ENCODE peak calls at places on chromosomes 1 and 21, in four cellular contexts. I, N, D and C are unnamed samples. For H3K4me1, the result is how much of the 10 kb centered on the place peaks cover.

GRCh38 chr1:67566803-67567202 is 118.2 kb upstream of the GADD45A start:
- DNase-seq in I (no peak), N (no peak), D (no peak), C (no peak)

GRCh38 chr1:243325305-243325890 is 69.6 kb downstream of the SDCCAG8 start:
- DNase-seq in I (peak), N (peak), D (no peak), C (peak)

GRCh38 chr1:173503391-173503790 is 26.3 kb downstream of the PRDX6 start:
- DNase-seq in I (peak), N (no peak), D (no peak), C (no peak)

GRCh38 chr21:39321424-39321823 is 8.0 kb upstream of the BRWD1 start:
- DNase-seq in I (no peak), N (no peak), D (no peak), C (no peak)

GRCh38 chr1:54460346-54460745 is 54.2 kb upstream of the SSBP3 start:
- DNase-seq in I (no peak), N (no peak), D (no peak), C (no peak)

GRCh38 chr1:234541281-234541975 is 62.4 kb upstream of the TARBP1 start:
- DNase-seq in I (no peak), N (no peak), D (no peak), C (no peak)

GRCh38 chr1:56287736-56288135 is 291.6 kb downstream of the PLPP3 start:
- DNase-seq in I (no peak), N (no peak), D (no peak), C (no peak)

GRCh38 chr1:203122159-203122558 is 5.4 kb upstream of the ADORA1 start:
- DNase-seq in I (no peak), N (no peak), D (no peak), C (no peak)

GRCh38 chr1:116807871-116808450 is 53.7 kb downstream of the CD2 start:
- DNase-seq in I (no peak), N (no peak), D (no peak), C (no peak)

GRCh38 chr21:38984982-38985422 is 179.3 kb downstream of the ETS2 start:
- DNase-seq in I (no peak), N (no peak), D (no peak), C (no peak)

DNA sequence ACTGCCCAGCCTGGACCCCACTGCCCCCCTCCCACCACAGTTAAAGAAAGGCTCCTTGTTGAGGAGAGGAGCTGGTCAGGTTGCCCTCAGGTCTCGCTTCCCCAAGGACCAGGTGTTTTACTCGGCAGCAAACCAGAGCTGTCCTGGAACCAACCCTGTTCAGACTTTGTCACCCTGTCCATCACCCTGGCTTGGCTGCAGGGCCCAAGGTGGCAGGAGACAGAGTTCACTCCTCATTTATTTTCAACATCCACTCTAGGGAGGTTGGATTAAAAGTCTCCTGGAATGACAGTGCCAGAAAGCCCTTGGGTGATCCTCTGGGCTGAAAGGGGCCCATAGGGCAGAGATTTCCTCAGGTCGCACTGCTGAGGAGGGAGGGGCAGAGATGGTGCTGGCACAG is 101.7 kb downstream of the TRABD2B start:
- DNase-seq in I (no peak), N (no peak), D (no peak), C (no peak)
- H3K4me1 ChIP-seq in I (half or more), N (under half), D (under half), C (half or more)

GRCh38 chr1:61269648-61270047 is 187.3 kb downstream of the NFIA start:
- DNase-seq in I (no peak), N (no peak), D (no peak), C (no peak)
- TF ChIP-seq ZNF274 in I (no peak), N (no peak), D (no peak), C (no peak)

GRCh38 chr21:31343030-31343510 is 991 bp downstream of the TIAM1 start:
- DNase-seq in I (no peak), N (no peak), D (no peak), C (no peak)

GRCh38 chr21:31342328-31342727 is 1.7 kb downstream of the TIAM1 start:
- DNase-seq in I (no peak), N (no peak), D (no peak), C (no peak)

GRCh38 chr21:31346256-31346821 is 2.3 kb upstream of the TIAM1 start:
- DNase-seq in I (no peak), N (no peak), D (no peak), C (no peak)

GRCh38 chr21:31340942-31341487 is 3.0 kb downstream of the TIAM1 start:
- DNase-seq in I (no peak), N (no peak), D (no peak), C (no peak)

DNA sequence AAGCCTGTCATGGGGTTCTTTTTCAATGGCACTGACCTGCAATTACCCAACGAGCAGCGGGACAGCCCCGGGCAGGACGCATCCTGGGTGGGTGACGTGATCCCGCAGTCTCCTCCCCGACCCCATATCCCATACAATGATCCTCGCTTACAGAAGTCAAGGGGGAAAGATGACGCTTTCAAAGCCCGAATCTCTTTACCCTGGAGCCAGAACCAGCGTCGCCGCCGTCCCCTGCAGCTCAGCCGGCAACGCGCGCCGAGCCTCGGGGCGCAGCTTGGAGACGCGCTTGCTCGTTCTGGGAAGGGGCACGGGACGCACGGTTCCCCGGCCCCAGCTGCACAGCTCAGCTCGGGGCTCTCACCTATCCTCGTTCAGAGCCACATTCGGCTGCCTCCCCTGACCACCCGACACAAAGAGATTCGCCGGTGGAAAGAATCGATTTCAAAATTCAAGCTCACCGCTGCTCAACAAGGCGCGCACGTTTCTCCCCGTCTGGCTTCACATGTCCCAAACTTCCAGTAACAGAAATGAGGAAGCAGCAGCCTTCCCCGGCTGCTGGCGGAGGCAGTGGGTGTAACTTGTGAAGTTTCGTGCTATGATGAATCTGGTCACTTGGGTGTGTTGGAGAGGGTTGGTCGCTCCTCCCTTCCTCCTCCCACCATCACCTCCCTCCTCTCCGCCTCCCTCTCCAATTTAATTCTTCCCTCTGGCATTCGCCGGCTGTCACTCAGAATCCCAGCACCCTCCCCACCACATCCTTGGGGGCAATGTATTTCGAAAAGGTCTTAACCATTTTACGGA is at the start of gene TIAM1:
- DNase-seq in I (no peak), N (no peak), D (peak), C (peak)
- H3K9ac ChIP-seq in I (no peak), N (peak), D (peak), C (peak)

GRCh38 chr1:16172964-16173446 is 17.1 kb upstream of the EPHA2 start:
- DNase-seq in I (no peak), N (peak), D (no peak), C (no peak)
- H3K4me1 ChIP-seq in I (half or more), N (half or more), D (under half), C (under half)

DNA sequence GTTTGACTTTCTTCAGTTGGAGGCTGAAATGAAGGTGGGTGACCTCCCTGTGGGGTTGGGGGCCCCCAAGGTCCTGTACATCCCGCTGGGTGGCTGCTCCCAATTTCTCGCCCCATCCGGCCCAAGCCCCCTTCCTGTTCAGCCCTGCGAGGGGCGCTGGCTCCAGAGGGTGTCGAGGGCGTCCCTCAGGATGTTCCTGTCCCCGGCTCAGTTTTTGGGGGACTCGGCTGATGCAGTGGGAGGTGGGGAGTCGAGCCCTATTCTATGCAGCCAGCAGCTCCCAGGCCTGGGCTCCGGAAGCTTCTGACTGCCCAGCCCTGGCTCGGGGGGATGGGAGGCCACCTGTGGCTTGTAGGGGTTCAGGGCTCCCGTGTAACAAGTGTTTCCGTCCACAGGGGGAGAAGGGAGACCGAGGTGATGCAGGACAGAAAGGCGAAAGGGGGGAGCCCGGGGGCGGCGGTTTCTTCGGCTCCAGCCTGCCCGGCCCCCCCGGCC is 38.2 kb downstream of the SLC19A1 start:
- DNase-seq in I (no peak), N (no peak), D (no peak), C (no peak)
- TF ChIP-seq ZNF274 in I (no peak), N (no peak), D (no peak), C (no peak)

DNA sequence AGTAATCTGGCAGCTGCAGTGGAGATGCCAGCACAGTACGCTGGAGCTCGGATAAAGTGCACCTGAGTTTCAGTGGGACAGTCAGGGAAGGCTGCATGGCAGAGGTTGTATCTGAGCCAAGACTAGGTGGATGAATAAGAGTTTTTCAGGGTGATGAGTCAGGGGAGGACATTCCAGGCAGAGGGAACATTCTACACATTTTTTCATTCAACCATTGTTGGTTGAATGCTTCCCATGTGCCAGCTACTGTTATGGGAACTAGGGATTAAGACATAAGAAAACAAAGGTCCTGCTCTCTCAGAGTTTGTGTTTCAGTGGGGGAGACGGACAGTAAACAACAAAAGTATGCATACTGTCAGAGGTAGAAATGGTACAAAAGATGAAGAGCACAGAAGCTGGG is 5.2 kb downstream of the LEPR start:
- DNase-seq in I (peak), N (no peak), D (no peak), C (peak)
- H3K9ac ChIP-seq in I (no peak), N (peak), D (no peak), C (no peak)

GRCh38 chr1:16151985-16152384 is 3.9 kb downstream of the EPHA2 start:
- DNase-seq in I (no peak), N (no peak), D (no peak), C (no peak)

GRCh38 chr1:16152521-16153087 is 3.3 kb downstream of the EPHA2 start:
- DNase-seq in I (peak), N (no peak), D (no peak), C (no peak)

GRCh38 chr1:16149702-16150488 is 6.0 kb downstream of the EPHA2 start:
- DNase-seq in I (no peak), N (no peak), D (no peak), C (no peak)

GRCh38 chr1:16150508-16150907 is 5.4 kb downstream of the EPHA2 start:
- DNase-seq in I (no peak), N (no peak), D (no peak), C (no peak)

GRCh38 chr1:16151200-16151708 is 4.6 kb downstream of the EPHA2 start:
- DNase-seq in I (no peak), N (no peak), D (no peak), C (no peak)
- H3K4me1 ChIP-seq in I (half or more), N (half or more), D (under half), C (under half)

GRCh38 chr21:43369124-43369523 is 57.8 kb downstream of the SIK1 start:
- DNase-seq in I (peak), N (no peak), D (no peak), C (no peak)
- TF ChIP-seq ZNF274 in I (no peak), N (no peak), D (no peak), C (no peak)

DNA sequence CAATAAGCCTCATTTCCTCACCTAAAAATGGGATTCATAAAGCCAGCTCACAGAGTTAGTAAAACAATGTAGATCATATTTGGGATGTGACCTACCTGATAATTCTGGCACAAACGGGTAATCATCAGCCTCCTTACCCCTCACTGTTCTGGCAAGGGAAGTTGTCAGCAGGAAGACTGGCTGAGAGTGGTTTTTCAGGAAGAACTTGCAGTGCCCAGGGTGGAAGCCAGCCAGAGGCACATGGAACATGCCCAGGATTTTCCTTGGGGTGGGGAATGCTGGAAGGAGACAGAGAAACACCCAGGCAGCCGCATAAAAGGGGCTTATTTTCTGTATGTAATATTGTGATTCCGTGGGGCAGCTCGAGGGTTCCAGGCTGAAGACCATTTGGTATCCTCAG is 7.7 kb upstream of the SLC5A9 start:
- DNase-seq in I (no peak), N (no peak), D (no peak), C (no peak)
- H3K9ac ChIP-seq in I (no peak), N (no peak), D (no peak), C (no peak)

GRCh38 chr1:13754003-13754402 is 54.0 kb downstream of the PRDM2 start:
- DNase-seq in I (no peak), N (no peak), D (no peak), C (no peak)

GRCh38 chr1:13752852-13753251 is 52.9 kb downstream of the PRDM2 start:
- DNase-seq in I (no peak), N (no peak), D (no peak), C (no peak)

GRCh38 chr1:13751458-13751871 is 51.5 kb downstream of the PRDM2 start:
- DNase-seq in I (no peak), N (no peak), D (no peak), C (no peak)

GRCh38 chr1:13749543-13750307 is 49.7 kb downstream of the PRDM2 start:
- DNase-seq in I (peak), N (no peak), D (no peak), C (no peak)

DNA sequence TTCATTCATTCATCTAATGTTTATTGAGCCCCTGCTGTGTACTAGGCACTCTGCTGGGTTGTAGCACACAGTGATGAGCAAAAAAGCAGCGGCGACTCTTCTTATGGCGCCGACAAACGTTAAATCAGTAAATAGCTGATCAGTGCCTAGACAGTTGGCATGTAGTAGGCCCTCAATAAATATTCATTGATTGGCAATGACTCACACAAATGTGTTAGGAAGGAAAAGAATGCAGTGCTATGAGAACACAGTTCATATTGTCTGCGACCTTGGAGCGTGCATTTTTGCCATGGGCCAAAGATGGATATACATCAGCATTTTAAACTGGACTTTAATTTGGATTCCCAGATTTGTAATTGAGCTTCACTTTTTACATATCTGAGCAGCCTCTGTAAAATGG is 52.0 kb downstream of the PRDM2 start:
- DNase-seq in I (peak), N (no peak), D (no peak), C (no peak)
- H3K4me1 ChIP-seq in I (under half), N (under half), D (under half), C (under half)